ENCODE peak calls at places on chromosome 1, in six cellular contexts. One of them, this sample, is unnamed.

GRCh38 chr1:24373044-24373443 is 40.5 kb downstream of the STPG1 start:
- DNase-seq in right lobe of liver: no peak
- DNase-seq in PC-3: no peak
- DNase-seq in uterus: no peak
- DNase-seq in mammary epithelial cell: no peak
- DNase-seq in body of pancreas: no peak
- DNase-seq in this sample: no peak

GRCh38 chr1:53685272-53686051 is 53.5 kb downstream of the GLIS1 start:
- DNase-seq in right lobe of liver: no peak
- DNase-seq in PC-3: no peak
- DNase-seq in uterus: no peak
- DNase-seq in mammary epithelial cell: no peak
- DNase-seq in body of pancreas: peak
- DNase-seq in this sample: no peak

GRCh38 chr1:230509281-230509977 is 83.3 kb upstream of the PGBD5 start:
- DNase-seq in right lobe of liver: no peak
- DNase-seq in PC-3: no peak
- DNase-seq in uterus: no peak
- DNase-seq in mammary epithelial cell: peak
- DNase-seq in body of pancreas: no peak
- DNase-seq in this sample: peak

GRCh38 chr1:205480349-205481278 is 23.9 kb upstream of the CDK18 start:
- DNase-seq in right lobe of liver: no peak
- DNase-seq in PC-3: no peak
- DNase-seq in uterus: no peak
- DNase-seq in mammary epithelial cell: no peak
- DNase-seq in body of pancreas: no peak
- DNase-seq in this sample: no peak

GRCh38 chr1:15153842-15154479 is 414 bp downstream of the TMEM51 start:
- DNase-seq in right lobe of liver: peak
- DNase-seq in PC-3: peak
- DNase-seq in uterus: peak
- DNase-seq in mammary epithelial cell: peak
- DNase-seq in body of pancreas: peak
- DNase-seq in this sample: peak

GRCh38 chr1:223844521-223844961 is 1.2 kb downstream of the TP53BP2 start:
- DNase-seq in right lobe of liver: no peak
- DNase-seq in PC-3: peak
- DNase-seq in uterus: no peak
- DNase-seq in mammary epithelial cell: no peak
- DNase-seq in body of pancreas: no peak
- DNase-seq in this sample: peak

GRCh38 chr1:10830961-10831669 is 34.7 kb upstream of the CASZ1 start:
- DNase-seq in right lobe of liver: no peak
- DNase-seq in PC-3: no peak
- DNase-seq in uterus: no peak
- DNase-seq in mammary epithelial cell: peak
- DNase-seq in body of pancreas: no peak
- DNase-seq in this sample: peak

GRCh38 chr1:10209590-10209904 is 823 bp upstream of the KIF1B start:
- DNase-seq in right lobe of liver: no peak
- DNase-seq in PC-3: no peak
- DNase-seq in uterus: no peak
- DNase-seq in mammary epithelial cell: no peak
- DNase-seq in body of pancreas: no peak
- DNase-seq in this sample: no peak

GRCh38 chr1:245858683-245859509 is 648.2 kb downstream of the SMYD3 start:
- DNase-seq in right lobe of liver: no peak
- DNase-seq in PC-3: peak
- DNase-seq in uterus: no peak
- DNase-seq in mammary epithelial cell: no peak
- DNase-seq in body of pancreas: no peak
- DNase-seq in this sample: peak

GRCh38 chr1:228233136-228233535 is 25.3 kb downstream of the OBSCN start:
- DNase-seq in right lobe of liver: no peak
- DNase-seq in PC-3: no peak
- DNase-seq in uterus: no peak
- DNase-seq in mammary epithelial cell: no peak
- DNase-seq in body of pancreas: no peak
- DNase-seq in this sample: no peak

GRCh38 chr1:193221641-193222040 is 35.2 kb upstream of the B3GALT2 start:
- DNase-seq in right lobe of liver: no peak
- DNase-seq in PC-3: no peak
- DNase-seq in uterus: no peak
- DNase-seq in mammary epithelial cell: peak
- DNase-seq in body of pancreas: no peak
- DNase-seq in this sample: no peak

GRCh38 chr1:181160322-181160721 is 71.8 kb downstream of the IER5 start:
- DNase-seq in right lobe of liver: no peak
- DNase-seq in PC-3: no peak
- DNase-seq in uterus: no peak
- DNase-seq in mammary epithelial cell: no peak
- DNase-seq in body of pancreas: no peak
- DNase-seq in this sample: no peak

GRCh38 chr1:6724517-6725141 is 23.0 kb upstream of the DNAJC11 start:
- DNase-seq in right lobe of liver: no peak
- DNase-seq in PC-3: peak
- DNase-seq in uterus: no peak
- DNase-seq in mammary epithelial cell: peak
- DNase-seq in body of pancreas: no peak
- DNase-seq in this sample: peak

GRCh38 chr1:186680031-186681012 is at the start of gene PTGS2:
- DNase-seq in right lobe of liver: peak
- DNase-seq in PC-3: peak
- DNase-seq in uterus: peak
- DNase-seq in mammary epithelial cell: peak
- DNase-seq in body of pancreas: peak
- DNase-seq in this sample: peak

GRCh38 chr1:39632491-39633417 is 6.7 kb downstream of the HEYL start:
- DNase-seq in right lobe of liver: no peak
- DNase-seq in PC-3: peak
- DNase-seq in uterus: peak
- DNase-seq in mammary epithelial cell: no peak
- DNase-seq in body of pancreas: peak
- DNase-seq in this sample: no peak

GRCh38 chr1:24047101-24047459 is 64.9 kb downstream of the MYOM3 start:
- DNase-seq in right lobe of liver: no peak
- DNase-seq in PC-3: peak
- DNase-seq in uterus: peak
- DNase-seq in mammary epithelial cell: peak
- DNase-seq in body of pancreas: no peak
- DNase-seq in this sample: peak

GRCh38 chr1:173328961-173329360 is 121.8 kb upstream of the TNFSF4 start:
- DNase-seq in right lobe of liver: no peak
- DNase-seq in PC-3: no peak
- DNase-seq in uterus: no peak
- DNase-seq in mammary epithelial cell: no peak
- DNase-seq in body of pancreas: no peak
- DNase-seq in this sample: no peak

GRCh38 chr1:202618387-202619022 is 91.7 kb downstream of the SYT2 start:
- DNase-seq in right lobe of liver: no peak
- DNase-seq in PC-3: peak
- DNase-seq in uterus: no peak
- DNase-seq in mammary epithelial cell: peak
- DNase-seq in body of pancreas: no peak
- DNase-seq in this sample: no peak

GRCh38 chr1:212256404-212256803 is 28.8 kb upstream of the PPP2R5A start:
- DNase-seq in right lobe of liver: peak
- DNase-seq in PC-3: no peak
- DNase-seq in uterus: no peak
- DNase-seq in mammary epithelial cell: no peak
- DNase-seq in body of pancreas: no peak
- DNase-seq in this sample: no peak

GRCh38 chr1:219153741-219154140 is 19.9 kb upstream of the LYPLAL1 start:
- DNase-seq in right lobe of liver: no peak
- DNase-seq in PC-3: no peak
- DNase-seq in uterus: no peak
- DNase-seq in mammary epithelial cell: no peak
- DNase-seq in body of pancreas: no peak
- DNase-seq in this sample: no peak

GRCh38 chr1:219152759-219153158 is 20.9 kb upstream of the LYPLAL1 start:
- DNase-seq in right lobe of liver: no peak
- DNase-seq in PC-3: no peak
- DNase-seq in uterus: no peak
- DNase-seq in mammary epithelial cell: no peak
- DNase-seq in body of pancreas: no peak
- DNase-seq in this sample: no peak

GRCh38 chr1:219150913-219151312 is 22.8 kb upstream of the LYPLAL1 start:
- DNase-seq in right lobe of liver: no peak
- DNase-seq in PC-3: no peak
- DNase-seq in uterus: no peak
- DNase-seq in mammary epithelial cell: no peak
- DNase-seq in body of pancreas: no peak
- DNase-seq in this sample: no peak

GRCh38 chr1:219149185-219149584 is 24.5 kb upstream of the LYPLAL1 start:
- DNase-seq in right lobe of liver: no peak
- DNase-seq in PC-3: no peak
- DNase-seq in uterus: no peak
- DNase-seq in mammary epithelial cell: no peak
- DNase-seq in body of pancreas: no peak
- DNase-seq in this sample: no peak

GRCh38 chr1:219151467-219151866 is 22.2 kb upstream of the LYPLAL1 start:
- DNase-seq in right lobe of liver: no peak
- DNase-seq in PC-3: no peak
- DNase-seq in uterus: no peak
- DNase-seq in mammary epithelial cell: no peak
- DNase-seq in body of pancreas: no peak
- DNase-seq in this sample: no peak
- H3K27ac ChIP-seq in right lobe of liver: no peak
- H3K27ac ChIP-seq in PC-3: no peak
- H3K27ac ChIP-seq in uterus: no peak
- H3K27ac ChIP-seq in mammary epithelial cell: no peak
- H3K27ac ChIP-seq in body of pancreas: no peak
- H3K27ac ChIP-seq in this sample: no peak

GRCh38 chr1:18923721-18924610 is 21.6 kb upstream of the ALDH4A1 start:
- DNase-seq in right lobe of liver: no peak
- DNase-seq in PC-3: no peak
- DNase-seq in uterus: no peak
- DNase-seq in mammary epithelial cell: no peak
- DNase-seq in body of pancreas: no peak
- DNase-seq in this sample: no peak
- H3K27ac ChIP-seq in right lobe of liver: no peak
- H3K27ac ChIP-seq in PC-3: peak
- H3K27ac ChIP-seq in uterus: peak
- H3K27ac ChIP-seq in mammary epithelial cell: peak
- H3K27ac ChIP-seq in body of pancreas: peak
- H3K27ac ChIP-seq in this sample: no peak

GRCh38 chr1:42319128-42319851 is 15.7 kb downstream of the FOXJ3 start:
- DNase-seq in right lobe of liver: no peak
- DNase-seq in PC-3: no peak
- DNase-seq in uterus: no peak
- DNase-seq in mammary epithelial cell: peak
- DNase-seq in body of pancreas: no peak
- DNase-seq in this sample: no peak
- H3K27ac ChIP-seq in right lobe of liver: no peak
- H3K27ac ChIP-seq in PC-3: no peak
- H3K27ac ChIP-seq in uterus: no peak
- H3K27ac ChIP-seq in mammary epithelial cell: no peak
- H3K27ac ChIP-seq in body of pancreas: no peak
- H3K27ac ChIP-seq in this sample: no peak

GRCh38 chr1:244319283-244320132 is 132.2 kb downstream of the ADSS2 start:
- DNase-seq in right lobe of liver: no peak
- DNase-seq in PC-3: peak
- DNase-seq in uterus: no peak
- DNase-seq in mammary epithelial cell: peak
- DNase-seq in body of pancreas: no peak
- DNase-seq in this sample: peak

GRCh38 chr1:244324176-244324883 is 127.4 kb downstream of the ADSS2 start:
- DNase-seq in right lobe of liver: peak
- DNase-seq in PC-3: no peak
- DNase-seq in uterus: no peak
- DNase-seq in mammary epithelial cell: no peak
- DNase-seq in body of pancreas: no peak
- DNase-seq in this sample: no peak

GRCh38 chr1:244325056-244325764 is 126.5 kb downstream of the ADSS2 start:
- DNase-seq in right lobe of liver: peak
- DNase-seq in PC-3: no peak
- DNase-seq in uterus: no peak
- DNase-seq in mammary epithelial cell: no peak
- DNase-seq in body of pancreas: no peak
- DNase-seq in this sample: no peak

GRCh38 chr1:244322181-244322580 is 129.5 kb downstream of the ADSS2 start:
- DNase-seq in right lobe of liver: peak
- DNase-seq in PC-3: no peak
- DNase-seq in uterus: no peak
- DNase-seq in mammary epithelial cell: no peak
- DNase-seq in body of pancreas: no peak
- DNase-seq in this sample: no peak

GRCh38 chr1:244322791-244323521 is 128.8 kb downstream of the ADSS2 start:
- DNase-seq in right lobe of liver: peak
- DNase-seq in PC-3: peak
- DNase-seq in uterus: no peak
- DNase-seq in mammary epithelial cell: peak
- DNase-seq in body of pancreas: peak
- DNase-seq in this sample: peak
- H3K27ac ChIP-seq in right lobe of liver: peak
- H3K27ac ChIP-seq in PC-3: peak
- H3K27ac ChIP-seq in uterus: peak
- H3K27ac ChIP-seq in mammary epithelial cell: peak
- H3K27ac ChIP-seq in body of pancreas: peak
- H3K27ac ChIP-seq in this sample: peak